ENCODE peak calls at places on chromosomes 13 and 19, in six cellular contexts. S is GM12878, R is GM12892, K is H1, D is HepG2, U is K562. Q is an unnamed sample.

GRCh38 chr13:41512441-41512840 is 55.1 kb downstream of the RGCC start:
- DNase-seq in S (no peak), R (no peak), K (no peak), D (no peak), U (no peak), Q (no peak)

GRCh38 chr13:39038569-39038898 is 278 bp downstream of the NHLRC3 start:
- DNase-seq in S (no peak), R (no peak), K (no peak), D (peak; percentile 17), U (no peak), Q (no peak)

GRCh38 chr13:101492251-101492910 is 39.9 kb downstream of the ITGBL1 start:
- DNase-seq in S (no peak), R (no peak), K (no peak), D (no peak), U (no peak), Q (no peak)

GRCh38 chr13:24865158-24865557 is 101.2 kb downstream of the RNF17 start:
- DNase-seq in S (no peak), R (no peak), K (no peak), D (no peak), U (no peak), Q (no peak)

GRCh38 chr13:73146705-73147104 is 87.9 kb downstream of the KLF5 start:
- DNase-seq in S (no peak), R (no peak), K (peak; percentile 6), D (no peak), U (no peak), Q (no peak)

GRCh38 chr13:62387642-62388041 is 972.0 kb upstream of the PCDH20 start:
- DNase-seq in S (no peak), R (no peak), K (no peak), D (no peak), U (no peak), Q (no peak)

GRCh38 chr13:38821753-38822551 is 135.1 kb downstream of the FREM2 start:
- DNase-seq in S (no peak), R (no peak), K (no peak), D (no peak), U (no peak), Q (no peak)

GRCh38 chr19:48959341-48960239 is 4.9 kb downstream of the BAX start:
- DNase-seq in S (no peak), R (no peak), K (no peak), D (no peak), U (no peak), Q (no peak)

GRCh38 chr19:14517446-14517839 is 754 bp downstream of the DNAJB1 start:
- DNase-seq in S (no peak), R (no peak), K (no peak), D (no peak), U (no peak), Q (no peak)

GRCh38 chr13:72639377-72639776 is 88.1 kb downstream of the MZT1 start:
- DNase-seq in S (no peak), R (no peak), K (no peak), D (no peak), U (no peak), Q (no peak)

GRCh38 chr13:27403727-27404385 is 20.6 kb upstream of the GTF3A start:
- DNase-seq in S (no peak), R (no peak), K (no peak), D (peak; percentile 71), U (no peak), Q (no peak)

GRCh38 chr13:28199089-28199488 is 60.7 kb downstream of the PAN3 start:
- DNase-seq in S (no peak), R (no peak), K (no peak), D (no peak), U (peak; percentile 16), Q (no peak)

GRCh38 chr19:7650148-7650547 is 13.2 kb downstream of the STXBP2 start:
- DNase-seq in S (no peak), R (no peak), K (no peak), D (no peak), U (no peak), Q (no peak)

GRCh38 chr19:32070101-32070500 is 275.3 kb upstream of the ZNF507 start:
- DNase-seq in S (no peak), R (no peak), K (no peak), D (no peak), U (no peak), Q (no peak)

GRCh38 chr19:16623066-16623465 is 4.9 kb downstream of the MED26 start:
- DNase-seq in S (no peak), R (no peak), K (no peak), D (no peak), U (no peak), Q (no peak)

GRCh38 chr19:48997972-48998371 is 4.3 kb downstream of the RUVBL2 start:
- DNase-seq in S (no peak), R (no peak), K (peak; percentile 93), D (peak; percentile 73), U (peak; percentile 61), Q (no peak)

GRCh38 chr19:6126335-6126974 is 9.0 kb upstream of the ACSBG2 start:
- DNase-seq in S (peak; percentile 71), R (no peak), K (no peak), D (peak; percentile 67), U (peak; percentile 70), Q (no peak)

GRCh38 chr13:22648325-22648758 is 532.4 kb upstream of the SGCG start:
- DNase-seq in S (no peak), R (no peak), K (peak; percentile 47), D (no peak), U (no peak), Q (no peak)

GRCh38 chr13:108342369-108343289 is 73.1 kb downstream of the TNFSF13B start:
- DNase-seq in S (peak; percentile 3), R (no peak), K (no peak), D (peak; percentile 15), U (no peak), Q (no peak)

GRCh38 chr19:18800636-18801035 is 9.5 kb upstream of the COMP start:
- DNase-seq in S (no peak), R (no peak), K (no peak), D (no peak), U (no peak), Q (no peak)

GRCh38 chr13:41565221-41565620 is 107.9 kb downstream of the RGCC start:
- DNase-seq in S (no peak), R (no peak), K (no peak), D (peak; percentile 24), U (no peak), Q (no peak)

GRCh38 chr13:40553356-40553755 is 113.1 kb downstream of the FOXO1 start:
- DNase-seq in S (no peak), R (no peak), K (no peak), D (no peak), U (no peak), Q (no peak)

GRCh38 chr13:110854866-110855265 is 60.0 kb downstream of the ANKRD10 start:
- DNase-seq in S (no peak), R (no peak), K (peak; percentile 45), D (no peak), U (no peak), Q (no peak)

GRCh38 chr13:41652735-41653361 is 195.5 kb downstream of the RGCC start:
- DNase-seq in S (no peak), R (peak; percentile 5), K (no peak), D (peak; percentile 62), U (peak; percentile 16), Q (peak; percentile 4)

GRCh38 chr13:91132786-91133185 is 214.7 kb upstream of the MIR17HG start:
- DNase-seq in S (no peak), R (no peak), K (no peak), D (no peak), U (no peak), Q (no peak)

DNA sequence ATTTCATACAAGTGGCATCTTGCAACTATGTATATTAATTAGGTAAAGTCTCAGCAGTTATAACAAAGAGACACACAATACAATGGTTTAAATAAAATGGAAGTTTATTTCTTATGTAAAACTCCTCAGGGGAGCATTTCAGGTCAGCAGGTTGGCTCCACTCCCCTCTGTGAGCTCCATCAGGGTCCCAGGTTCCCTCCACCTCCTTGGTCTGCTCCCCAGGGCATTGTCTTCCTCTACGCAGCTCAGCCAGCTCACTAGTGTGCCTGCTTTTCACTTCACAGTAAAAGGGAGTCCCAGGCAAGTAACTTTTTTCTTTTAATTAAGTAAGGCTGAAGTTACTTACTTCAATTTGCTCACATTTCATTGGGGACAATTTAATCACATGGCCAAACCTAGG is 135.3 kb upstream of the FNDC3A start:
- DNase-seq in S (no peak), R (no peak), K (no peak), D (no peak), U (no peak), Q (no peak)
- TF ChIP-seq POLR2A in S (no peak), R (no peak), K (no peak), D (no peak), U (no peak), Q (no peak)

GRCh38 chr19:862529-863304 is 3.3 kb downstream of the CFD start:
- DNase-seq in S (peak; percentile 12), R (peak; percentile 78), K (peak; percentile 98), D (no peak), U (peak; percentile 82), Q (no peak)
- TF ChIP-seq TAF1 in S (no peak), R (no peak), K (no peak), D (no peak), U (no peak), Q (no peak)

DNA sequence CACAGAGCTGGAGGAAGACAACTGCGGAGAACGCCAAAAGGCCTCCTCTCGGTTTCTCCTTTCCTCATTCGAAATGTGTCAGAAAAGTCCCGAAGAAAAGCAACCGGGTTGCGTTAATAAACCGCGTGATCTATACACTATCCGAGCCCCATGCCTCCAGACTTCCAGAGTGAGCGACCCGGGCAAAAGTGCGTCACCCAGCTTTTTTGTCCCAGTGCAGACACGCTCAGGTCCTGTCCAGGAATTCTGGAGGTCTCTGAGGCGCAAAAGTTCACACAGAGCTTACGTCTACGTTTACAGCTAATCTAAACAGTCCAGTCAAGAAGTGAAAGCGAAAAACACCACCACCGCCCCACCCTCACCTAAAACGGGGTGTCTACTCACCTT is 368 bp downstream of the N4BP2L2 start:
- DNase-seq in S (no peak), R (peak; percentile 16), K (peak; percentile 46), D (peak; percentile 76), U (peak; percentile 39), Q (peak; percentile 8)
- TF ChIP-seq POLR2A in S (peak; percentile 74), R (no peak), K (no peak), D (no peak), U (no peak), Q (no peak)

DNA sequence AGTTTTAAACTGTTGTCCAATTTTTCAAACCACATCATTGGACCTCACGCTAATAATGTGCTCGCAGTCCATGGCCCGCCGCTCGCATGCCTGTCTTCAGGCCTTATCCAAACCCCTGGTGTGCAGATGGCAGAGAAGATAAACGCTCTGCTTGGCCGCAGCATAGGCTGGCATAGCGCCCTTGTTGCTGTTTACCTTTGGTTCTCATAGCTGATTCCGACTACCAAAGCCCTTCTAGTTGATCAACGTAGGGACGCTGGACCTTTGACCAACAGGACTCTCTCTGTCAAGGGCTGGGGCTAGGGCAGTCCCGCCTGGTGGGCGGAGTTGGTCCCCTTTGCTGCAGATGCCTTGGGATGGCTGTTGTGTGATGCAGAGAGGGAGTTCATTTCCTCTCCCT is 23.4 kb upstream of the QTRT1 start:
- DNase-seq in S (no peak), R (no peak), K (no peak), D (no peak), U (no peak), Q (no peak)
- TF ChIP-seq TAF1 in S (no peak), R (no peak), K (no peak), D (no peak), U (no peak), Q (no peak)